ENCODE peak calls at places on chromosomes 3 and 15, in ten cellular contexts. B is colonic mucosa; C is stimulated activated CD4-positive, alpha-beta T cell treated with anti-CD3 and anti-CD28 coated beads, Interleukin-2, amount 100 ng/mL, for 48 hours; V is activated T-cell treated with anti-CD3 and anti-CD28 coated beads for 1 hour; M is myocyte; E is iris pigment epithelial cell; K is effector CD4-positive, alpha-beta T cell; G is ELR; J is GM03348; A is transverse colon. T is an unnamed sample.

GRCh38 chr3:104556372-104557078 is 810.2 kb upstream of the ALCAM start:
- DNase-seq in B (no peak), C (no peak), V (no peak), M (peak; percentile 22), E (peak; percentile 34), K (no peak), G (no peak), J (peak; percentile 2), A (no peak), T (peak; percentile 69)

GRCh38 chr15:93929375-93930094 is 301.8 kb upstream of the MCTP2 start:
- DNase-seq in B (peak; percentile 22), C (no peak), V (no peak), M (no peak), E (peak; percentile 18), K (no peak), G (peak; percentile 3), J (peak; percentile 87), A (peak; percentile 14), T (no peak)

GRCh38 chr3:143769663-143770062 is 78.6 kb downstream of the SLC9A9 start:
- DNase-seq in B (no peak), C (no peak), V (no peak), M (peak; percentile 54), E (peak; percentile 49), K (no peak), G (no peak), J (peak; percentile 45), A (no peak), T (no peak)

GRCh38 chr3:15899438-15899837 is 101.7 kb upstream of the ANKRD28 start:
- DNase-seq in B (no peak), C (no peak), V (no peak), M (peak; percentile 56), E (peak; percentile 78), K (no peak), G (peak; percentile 49), J (peak; percentile 64), A (no peak), T (no peak)

GRCh38 chr3:151024339-151024738 is 51.8 kb upstream of the CLRN1 start:
- DNase-seq in B (no peak), C (no peak), V (no peak), M (no peak), E (no peak), K (no peak), G (no peak), J (no peak), A (no peak), T (no peak)

GRCh38 chr3:55162031-55162784 is 234.3 kb upstream of the LRTM1 start:
- DNase-seq in B (no peak), C (no peak), V (no peak), M (peak; percentile 89), E (peak; percentile 88), K (no peak), G (peak; percentile 91), J (peak; percentile 49), A (no peak), T (no peak)

GRCh38 chr3:112360574-112360973 is 27.6 kb downstream of the CD200 start:
- DNase-seq in B (no peak), C (no peak), V (no peak), M (no peak), E (peak; percentile 57), K (no peak), G (no peak), J (no peak), A (no peak), T (no peak)

GRCh38 chr3:197454014-197454413 is 101.8 kb downstream of the BDH1 start:
- DNase-seq in B (no peak), C (no peak), V (no peak), M (peak; percentile 61), E (peak; percentile 14), K (no peak), G (no peak), J (peak; percentile 30), A (peak; percentile 28), T (no peak)

GRCh38 chr3:66133050-66133757 is 87.6 kb upstream of the SLC25A26 start:
- DNase-seq in B (no peak), C (no peak), V (no peak), M (no peak), E (peak; percentile 81), K (no peak), G (peak; percentile 88), J (no peak), A (no peak), T (no peak)

GRCh38 chr3:81097894-81098293 is 663.6 kb downstream of the GBE1 start:
- DNase-seq in B (no peak), C (no peak), V (no peak), M (no peak), E (no peak), K (no peak), G (no peak), J (no peak), A (no peak), T (no peak)

GRCh38 chr3:16978234-16978920 is 93.6 kb downstream of the PLCL2 start:
- DNase-seq in B (no peak), C (no peak), V (no peak), M (no peak), E (peak; percentile 31), K (no peak), G (no peak), J (peak; percentile 17), A (no peak), T (no peak)

GRCh38 chr3:7752005-7752404 is 749.6 kb upstream of the LMCD1 start:
- DNase-seq in B (no peak), C (no peak), V (no peak), M (no peak), E (no peak), K (no peak), G (no peak), J (no peak), A (no peak), T (no peak)

GRCh38 chr3:105869982-105870381 is 1.2 kb upstream of the CBLB start:
- DNase-seq in B (no peak), C (no peak), V (no peak), M (no peak), E (no peak), K (no peak), G (no peak), J (no peak), A (no peak), T (no peak)

GRCh38 chr3:190692256-190692655 is 170.2 kb downstream of the GMNC start:
- DNase-seq in B (no peak), C (no peak), V (no peak), M (no peak), E (no peak), K (no peak), G (no peak), J (no peak), A (no peak), T (no peak)

GRCh38 chr3:155661042-155661441 is 83.8 kb downstream of the PLCH1 start:
- DNase-seq in B (no peak), C (no peak), V (no peak), M (no peak), E (no peak), K (no peak), G (no peak), J (no peak), A (no peak), T (no peak)

GRCh38 chr3:128983293-128984069 is 10.4 kb downstream of the CFAP92 start:
- DNase-seq in B (no peak), C (no peak), V (no peak), M (peak; percentile 57), E (no peak), K (no peak), G (no peak), J (no peak), A (no peak), T (no peak)

GRCh38 chr15:25088261-25088790 is 133.5 kb downstream of the SNRPN start:
- DNase-seq in B (no peak), C (no peak), V (no peak), M (no peak), E (no peak), K (no peak), G (no peak), J (no peak), A (no peak), T (no peak)

GRCh38 chr3:175989161-175989560 is 1130.0 kb downstream of the NAALADL2 start:
- DNase-seq in B (no peak), C (no peak), V (no peak), M (no peak), E (no peak), K (no peak), G (no peak), J (no peak), A (no peak), T (no peak)

GRCh38 chr3:79534732-79535131 is 233.1 kb downstream of the ROBO1 start:
- DNase-seq in B (no peak), C (no peak), V (no peak), M (no peak), E (peak; percentile 31), K (no peak), G (peak; percentile 31), J (no peak), A (no peak), T (no peak)

GRCh38 chr3:9649791-9650521 is 651 bp downstream of the MTMR14 start:
- DNase-seq in B (no peak), C (no peak), V (no peak), M (no peak), E (no peak), K (no peak), G (no peak), J (no peak), A (no peak), T (peak; percentile 92)

GRCh38 chr15:32867313-32867626 is 149.5 kb downstream of the GREM1 start:
- DNase-seq in B (no peak), C (no peak), V (no peak), M (peak; percentile 59), E (peak; percentile 88), K (no peak), G (peak; percentile 94), J (peak; percentile 65), A (no peak), T (no peak)

GRCh38 chr3:2099779-2100191 is 1.1 kb downstream of the CNTN4 start:
- DNase-seq in B (peak; percentile 29), C (no peak), V (no peak), M (no peak), E (no peak), K (no peak), G (no peak), J (no peak), A (no peak), T (no peak)

GRCh38 chr15:65666257-65666656 is 44.5 kb downstream of the SLC24A1 start:
- DNase-seq in B (no peak), C (no peak), V (no peak), M (peak; percentile 71), E (peak; percentile 84), K (no peak), G (peak; percentile 70), J (no peak), A (no peak), T (no peak)

GRCh38 chr15:85642693-85643058 is 152.0 kb downstream of the KLHL25 start:
- DNase-seq in B (peak; percentile 36), C (no peak), V (no peak), M (peak; percentile 70), E (no peak), K (no peak), G (no peak), J (peak; percentile 71), A (peak; percentile 36), T (no peak)

GRCh38 chr15:68209735-68210408 is 4.7 kb upstream of the CALML4 start:
- DNase-seq in B (no peak), C (peak; percentile 37), V (no peak), M (no peak), E (no peak), K (no peak), G (peak; percentile 78), J (no peak), A (no peak), T (no peak)